ENCODE peak calls at places on chromosomes 13 and 19, in four cellular contexts. Q, Y, E and U are unnamed samples.
A peak's percentile ranks its signal among the peaks of the same experiment; 100 is the strongest.

GRCh38 chr19:49145485-49146407 is 9.4 kb downstream of the HRC start:
- DNase-seq in E (peak; percentile 89), Q (peak; percentile 63), Y (peak; percentile 71), U (peak; percentile 45)

GRCh38 chr19:5790573-5791520 is at the start of gene DUS3L:
- DNase-seq in E (peak; percentile 97), Y (peak; percentile 98), Q (peak; percentile 98), U (peak; percentile 99)

GRCh38 chr19:42412223-42412622 is 15.0 kb downstream of the LIPE start:
- DNase-seq in Y (no peak), Q (no peak), E (peak; percentile 76), U (no peak)

GRCh38 chr13:61410669-61411297 is 4.9 kb downstream of the PCDH20 start:
- DNase-seq in E (no peak), Q (peak; percentile 15), Y (peak; percentile 8), U (no peak)

GRCh38 chr13:70125693-70126092 is 17.4 kb upstream of the KLHL1 start:
- DNase-seq in Q (no peak), Y (no peak), E (no peak), U (no peak)

GRCh38 chr19:17105548-17105947 is 30.0 kb downstream of the MYO9B start:
- DNase-seq in Q (no peak), E (no peak), Y (no peak), U (no peak)

GRCh38 chr19:2462635-2463421 is 6.1 kb upstream of the LMNB2 start:
- DNase-seq in Y (peak; percentile 96), E (peak; percentile 88), Q (no peak), U (peak; percentile 60)

GRCh38 chr19:38003427-38004099 is 96.6 kb downstream of the SIPA1L3 start:
- DNase-seq in Q (peak; percentile 9), Y (peak; percentile 92), E (peak; percentile 60), U (no peak)

GRCh38 chr19:4119763-4120162 is 4.2 kb downstream of the MAP2K2 start:
- DNase-seq in Y (no peak), Q (no peak), E (no peak), U (no peak)

GRCh38 chr13:21310220-21310619 is 133.8 kb downstream of the MRPL57 start:
- DNase-seq in Q (no peak), E (no peak), Y (no peak), U (peak; percentile 84)

GRCh38 chr19:5434970-5435641 is 20.1 kb upstream of the ZNRF4 start:
- DNase-seq in Q (no peak), Y (peak; percentile 94), E (no peak), U (no peak)

GRCh38 chr13:107753286-107753685 is 462.1 kb downstream of the LIG4 start:
- DNase-seq in Y (no peak), E (no peak), Q (no peak), U (no peak)

GRCh38 chr13:36214163-36214921 is at the start of gene SOHLH2:
- DNase-seq in Q (no peak), Y (no peak), E (no peak), U (peak; percentile 82)

GRCh38 chr13:77563110-77563509 is 27.6 kb downstream of the SCEL start:
- DNase-seq in E (no peak), Q (no peak), Y (peak; percentile 17), U (no peak)

GRCh38 chr13:22825186-22825585 is 355.6 kb upstream of the SGCG start:
- DNase-seq in E (no peak), Y (no peak), Q (no peak), U (no peak)

GRCh38 chr19:10826236-10826635 is 9.8 kb downstream of the TMED1 start:
- DNase-seq in Q (no peak), Y (no peak), E (no peak), U (peak; percentile 61)

GRCh38 chr13:98496239-98496668 is 80.7 kb downstream of the STK24 start:
- DNase-seq in E (no peak), Y (peak; percentile 46), Q (no peak), U (no peak)

GRCh38 chr19:16579381-16579780 is 7.2 kb upstream of the SLC35E1 start:
- DNase-seq in Q (no peak), Y (no peak), E (no peak), U (no peak)

GRCh38 chr13:110644892-110645521 is 29.7 kb downstream of the NAXD start:
- DNase-seq in Y (peak; percentile 55), E (peak; percentile 41), Q (peak; percentile 27), U (peak; percentile 57)

GRCh38 chr13:48316826-48317510 is 13.4 kb downstream of the RB1 start:
- DNase-seq in E (no peak), Y (no peak), Q (no peak), U (no peak)

GRCh38 chr19:35318679-35319448 is 10.1 kb upstream of the CD22 start:
- DNase-seq in E (peak; percentile 32), Y (peak; percentile 71), Q (no peak), U (peak; percentile 98)

GRCh38 chr13:50955807-50956206 is 46.2 kb downstream of the RNASEH2B start:
- DNase-seq in Y (no peak), E (no peak), Q (no peak), U (no peak)

GRCh38 chr13:36288794-36289391 is 8.7 kb downstream of the CCDC169 start:
- DNase-seq in Y (no peak), Q (no peak), E (no peak), U (no peak)

GRCh38 chr19:48321622-48322591 is 3.4 kb upstream of the EMP3 start:
- DNase-seq in Q (peak; percentile 98), E (peak; percentile 99), Y (peak; percentile 98), U (peak; percentile 97)

GRCh38 chr13:29582171-29582570 is 13.3 kb downstream of the SLC7A1 start:
- DNase-seq in E (peak; percentile 85), Q (no peak), Y (no peak), U (no peak)

GRCh38 chr19:39858541-39858940 is 12.4 kb upstream of the FBL start:
- DNase-seq in E (no peak), Y (peak; percentile 63), Q (no peak), U (no peak)

GRCh38 chr19:10872551-10873107 is 1.3 kb downstream of the CARM1 start:
- DNase-seq in Y (no peak), Q (no peak), E (no peak), U (no peak)

GRCh38 chr13:36275190-36276002 is 22.2 kb downstream of the CCDC169 start:
- DNase-seq in Q (peak; percentile 51), Y (peak; percentile 72), E (peak; percentile 26), U (peak; percentile 31)

GRCh38 chr19:43501661-43502418 is 2.7 kb downstream of the PHLDB3 start:
- DNase-seq in Y (no peak), E (no peak), Q (no peak), U (no peak)

GRCh38 chr19:35292986-35293732 is 1.2 kb downstream of the MAG start:
- DNase-seq in Y (no peak), E (no peak), Q (no peak), U (no peak)

GRCh38 chr13:89660752-89661151 is 1686.7 kb upstream of the MIR17HG start:
- DNase-seq in E (no peak), Y (no peak), Q (no peak), U (no peak)

GRCh38 chr13:112974676-112975075 is 5.7 kb downstream of the MCF2L start:
- DNase-seq in Q (no peak), E (no peak), Y (no peak), U (no peak)

GRCh38 chr19:12200020-12200419 is 37.1 kb downstream of the ZNF136 start:
- DNase-seq in Q (no peak), E (no peak), Y (no peak), U (no peak)

GRCh38 chr13:95624020-95624419 is 20.5 kb downstream of the DZIP1 start:
- DNase-seq in E (peak; percentile 29), Y (peak; percentile 64), Q (peak; percentile 64), U (peak; percentile 30)

GRCh38 chr19:10404888-10405808 is 1.8 kb upstream of the CDC37 start:
- DNase-seq in E (no peak), Y (no peak), Q (no peak), U (no peak)

GRCh38 chr13:51607165-51607564 is 22.9 kb downstream of the WDFY2 start:
- DNase-seq in Q (no peak), E (no peak), Y (no peak), U (no peak)

GRCh38 chr19:5515737-5516136 is 52.0 kb downstream of the TINCR start:
- DNase-seq in E (no peak), Y (no peak), Q (no peak), U (peak; percentile 16)

DNA sequence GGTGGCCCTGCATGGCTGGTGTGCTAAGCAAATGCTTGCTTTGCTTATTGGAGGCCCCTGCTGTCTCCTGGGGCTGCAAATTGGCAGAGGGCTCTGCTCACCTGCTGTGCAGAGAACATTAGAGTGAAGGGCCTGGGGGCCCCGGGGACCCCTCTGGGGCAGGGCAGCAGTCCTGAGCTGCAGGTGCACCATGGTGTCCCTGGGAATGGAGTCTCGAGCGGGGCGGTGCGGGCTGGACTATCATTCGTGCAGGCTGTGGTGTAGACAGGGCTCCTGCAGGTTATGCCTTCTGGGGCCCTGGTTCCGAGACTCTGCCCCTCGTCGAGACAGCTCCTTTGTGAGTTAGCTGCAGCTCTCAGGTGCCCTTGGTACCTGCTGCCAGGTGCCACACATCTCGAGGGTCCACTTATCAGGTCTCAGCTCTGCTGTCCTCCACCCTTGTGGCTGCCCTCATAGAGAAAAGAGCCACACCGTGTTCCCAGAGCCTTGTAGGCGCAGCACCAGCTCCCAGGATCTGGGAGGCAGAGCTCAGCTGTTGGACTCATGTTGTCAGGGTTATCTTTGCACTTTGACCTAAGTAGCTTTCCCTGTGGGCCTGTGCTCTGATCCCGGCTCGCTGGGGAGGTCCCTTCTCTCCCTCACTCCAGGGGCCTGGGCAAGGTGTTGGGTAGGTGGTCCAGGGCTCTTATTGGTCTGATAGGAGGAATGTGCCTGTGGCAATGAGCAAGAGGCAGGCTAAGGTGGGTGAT is 58.0 kb upstream of the ZNF536 start:
- DNase-seq in Q (no peak), Y (no peak), E (no peak), U (no peak)
- H3K4me3 ChIP-seq in Q (no peak overlapping the region), Y (no peak overlapping the region), E (no peak overlapping the region), U (no peak overlapping the region)

GRCh38 chr19:9295411-9295849 is 14.2 kb downstream of the ZNF699 start:
- DNase-seq in E (no peak), Y (no peak), Q (no peak), U (no peak)

GRCh38 chr19:9296336-9296735 is 13.3 kb downstream of the ZNF699 start:
- DNase-seq in E (no peak), Q (no peak), Y (no peak), U (peak; percentile 43)
- H3K9me3 ChIP-seq in E (peaks cover 8% of the 10 kb centered on the region), Q (no peaks in the 10 kb centered on the region), Y (peaks cover 61% of the 10 kb centered on the region), U (peaks cover 9% of the 10 kb centered on the region)

DNA sequence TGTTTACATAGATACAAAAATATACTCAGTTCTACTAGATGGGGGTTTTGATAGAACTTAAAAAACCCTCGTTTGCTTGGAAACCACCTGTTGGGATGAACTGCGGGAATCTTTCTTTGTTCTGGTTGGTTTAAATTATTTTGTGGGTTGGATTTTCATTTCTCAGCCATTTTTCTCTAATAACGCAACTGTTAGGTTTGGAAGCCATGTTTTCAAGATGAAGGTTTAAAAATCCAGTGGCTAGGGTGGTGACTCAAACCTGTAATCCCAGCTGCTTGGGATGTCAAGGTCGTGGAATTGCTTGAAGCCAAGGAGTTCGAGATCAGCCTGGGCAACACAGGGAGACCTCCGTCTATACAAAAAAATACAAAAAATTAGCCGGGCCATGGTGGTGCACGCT is 1.6 kb downstream of the URI1 start:
- DNase-seq in E (no peak), Q (no peak), Y (no peak), U (peak; percentile 59)
- H3K9ac ChIP-seq in E (no peak overlapping the region), Q (no peak overlapping the region), Y (no peak overlapping the region), U (no peak overlapping the region)

GRCh38 chr13:26984337-26984736 is 187.3 kb downstream of the USP12 start:
- DNase-seq in Q (no peak), Y (no peak), E (no peak), U (no peak)

GRCh38 chr13:26985285-26985878 is 186.2 kb downstream of the USP12 start:
- DNase-seq in Q (peak; percentile 48), Y (peak; percentile 80), E (peak; percentile 87), U (peak; percentile 88)

GRCh38 chr13:26989261-26990007 is 182.2 kb downstream of the USP12 start:
- DNase-seq in Q (no peak), Y (no peak), E (no peak), U (no peak)

GRCh38 chr13:26988059-26988769 is 183.4 kb downstream of the USP12 start:
- DNase-seq in E (no peak), Q (no peak), Y (no peak), U (no peak)

GRCh38 chr13:26987614-26988013 is 184.0 kb downstream of the USP12 start:
- DNase-seq in E (no peak), Y (no peak), Q (no peak), U (no peak)
- H3K4me3 ChIP-seq in E (no peak overlapping the region), Y (no peak overlapping the region), Q (no peak overlapping the region), U (no peak overlapping the region)